ENCODE peak calls at places on chromosome 12, in six cellular contexts. One of them, this sample, is unnamed.

GRCh38 chr12:55631056-55631455 is 5.6 kb upstream of the OR10P1 start:
- DNase-seq in GM12891: no peak
- DNase-seq in H1: no peak
- DNase-seq in K562: no peak
- DNase-seq in GM12878: no peak
- DNase-seq in HepG2: no peak
- DNase-seq in this sample: no peak

GRCh38 chr12:111773801-111774551 is 7.2 kb downstream of the ALDH2 start:
- DNase-seq in GM12891: no peak
- DNase-seq in H1: no peak
- DNase-seq in K562: no peak
- DNase-seq in GM12878: no peak
- DNase-seq in HepG2: peak; percentile 89
- DNase-seq in this sample: no peak

GRCh38 chr12:13374783-13375182 is 178.3 kb downstream of the EMP1 start:
- DNase-seq in GM12891: no peak
- DNase-seq in H1: peak; percentile 14
- DNase-seq in K562: no peak
- DNase-seq in GM12878: no peak
- DNase-seq in HepG2: no peak
- DNase-seq in this sample: no peak

GRCh38 chr12:77469614-77470333 is 360.9 kb upstream of the NAV3 start:
- DNase-seq in GM12891: no peak
- DNase-seq in H1: no peak
- DNase-seq in K562: no peak
- DNase-seq in GM12878: no peak
- DNase-seq in HepG2: no peak
- DNase-seq in this sample: no peak

GRCh38 chr12:27226319-27226984 is 17.6 kb upstream of the STK38L start:
- DNase-seq in GM12891: no peak
- DNase-seq in H1: no peak
- DNase-seq in K562: no peak
- DNase-seq in GM12878: no peak
- DNase-seq in HepG2: peak; percentile 15
- DNase-seq in this sample: no peak

GRCh38 chr12:54058189-54058917 is 4.7 kb downstream of the HOXC4 start:
- DNase-seq in GM12891: no peak
- DNase-seq in H1: no peak
- DNase-seq in K562: no peak
- DNase-seq in GM12878: no peak
- DNase-seq in HepG2: no peak
- DNase-seq in this sample: no peak

GRCh38 chr12:4190376-4191063 is 83.0 kb upstream of the CCND2 start:
- DNase-seq in GM12891: no peak
- DNase-seq in H1: no peak
- DNase-seq in K562: no peak
- DNase-seq in GM12878: no peak
- DNase-seq in HepG2: no peak
- DNase-seq in this sample: no peak

GRCh38 chr12:10562306-10562933 is 51.0 kb downstream of the MAGOHB start:
- DNase-seq in GM12891: no peak
- DNase-seq in H1: no peak
- DNase-seq in K562: peak; percentile 12
- DNase-seq in GM12878: no peak
- DNase-seq in HepG2: peak; percentile 16
- DNase-seq in this sample: no peak

GRCh38 chr12:47753021-47754001 is 5.4 kb downstream of the RAPGEF3 start:
- DNase-seq in GM12891: no peak
- DNase-seq in H1: peak; percentile 64
- DNase-seq in K562: no peak
- DNase-seq in GM12878: no peak
- DNase-seq in HepG2: no peak
- DNase-seq in this sample: no peak

GRCh38 chr12:120971299-120972180 is 6.8 kb upstream of the HNF1A start:
- DNase-seq in GM12891: peak; percentile 44
- DNase-seq in H1: no peak
- DNase-seq in K562: peak; percentile 49
- DNase-seq in GM12878: peak; percentile 57
- DNase-seq in HepG2: peak; percentile 45
- DNase-seq in this sample: no peak

GRCh38 chr12:116164976-116165425 is 112.5 kb downstream of the MED13L start:
- DNase-seq in GM12891: no peak
- DNase-seq in H1: no peak
- DNase-seq in K562: no peak
- DNase-seq in GM12878: no peak
- DNase-seq in HepG2: no peak
- DNase-seq in this sample: no peak

GRCh38 chr12:58359084-58359483 is 417.7 kb downstream of the ATP23 start:
- DNase-seq in GM12891: no peak
- DNase-seq in H1: no peak
- DNase-seq in K562: no peak
- DNase-seq in GM12878: no peak
- DNase-seq in HepG2: no peak
- DNase-seq in this sample: no peak

GRCh38 chr12:68175566-68176033 is 16.1 kb upstream of the IFNG start:
- DNase-seq in GM12891: peak; percentile 29
- DNase-seq in H1: no peak
- DNase-seq in K562: no peak
- DNase-seq in GM12878: peak; percentile 63
- DNase-seq in HepG2: no peak
- DNase-seq in this sample: peak; percentile 13

GRCh38 chr12:26919216-26919555 is 18.6 kb downstream of the INTS13 start:
- DNase-seq in GM12891: no peak
- DNase-seq in H1: no peak
- DNase-seq in K562: no peak
- DNase-seq in GM12878: no peak
- DNase-seq in HepG2: no peak
- DNase-seq in this sample: no peak

GRCh38 chr12:11797317-11797913 is 147.9 kb downstream of the ETV6 start:
- DNase-seq in GM12891: no peak
- DNase-seq in H1: no peak
- DNase-seq in K562: no peak
- DNase-seq in GM12878: no peak
- DNase-seq in HepG2: peak; percentile 28
- DNase-seq in this sample: no peak

GRCh38 chr12:56645717-56646446 is at the start of gene ATP5F1B:
- DNase-seq in GM12891: peak; percentile 93
- DNase-seq in H1: peak; percentile 88
- DNase-seq in K562: peak; percentile 90
- DNase-seq in GM12878: peak; percentile 100
- DNase-seq in HepG2: peak; percentile 100
- DNase-seq in this sample: peak; percentile 96

DNA sequence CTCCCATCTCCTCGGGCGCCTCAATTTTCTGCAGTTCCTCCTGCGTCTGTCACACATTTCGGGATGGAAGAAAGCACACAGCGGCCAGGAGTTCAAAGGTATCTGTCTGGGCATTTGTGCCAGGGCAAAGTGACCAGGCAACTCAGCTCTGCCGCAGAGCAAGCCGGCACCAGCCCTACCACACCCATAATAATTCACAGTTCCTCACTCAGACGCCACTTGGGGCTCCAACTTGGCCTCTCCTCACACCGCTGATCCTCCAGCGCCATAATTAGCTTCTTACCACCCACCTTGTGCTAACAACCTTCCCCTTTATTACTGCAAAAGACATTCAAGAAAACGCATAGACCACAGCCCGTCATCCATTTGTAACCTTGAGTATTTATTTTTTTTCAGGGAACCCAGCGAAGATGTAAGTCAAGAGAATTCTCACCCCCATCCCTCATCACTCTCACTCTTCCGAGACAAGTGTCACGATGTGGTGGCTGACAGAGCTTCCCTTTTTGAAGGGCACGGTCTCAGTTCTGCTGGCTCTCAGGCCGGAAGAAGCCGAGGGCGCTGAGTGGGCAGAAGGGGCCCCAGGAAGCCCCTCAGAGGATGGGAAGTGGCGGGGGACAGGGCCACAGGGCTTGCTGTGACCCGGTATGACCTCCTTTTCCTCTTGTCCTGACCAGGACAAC is 25.2 kb upstream of the NCOR2 start:
- DNase-seq in GM12891: no peak
- DNase-seq in H1: no peak
- DNase-seq in K562: no peak
- DNase-seq in GM12878: no peak
- DNase-seq in HepG2: no peak
- DNase-seq in this sample: no peak
- TF ChIP-seq POLR2AphosphoS5 in GM12891: no peak
- TF ChIP-seq POLR2AphosphoS5 in H1: no peak
- TF ChIP-seq POLR2AphosphoS5 in K562: no peak
- TF ChIP-seq POLR2AphosphoS5 in GM12878: no peak
- TF ChIP-seq POLR2AphosphoS5 in HepG2: no peak
- TF ChIP-seq POLR2AphosphoS5 in this sample: no peak

GRCh38 chr12:22544038-22544979 is at the start of gene C2CD5:
- DNase-seq in GM12891: peak; percentile 64
- DNase-seq in H1: peak; percentile 87
- DNase-seq in K562: peak; percentile 77
- DNase-seq in GM12878: peak; percentile 80
- DNase-seq in HepG2: peak; percentile 95
- DNase-seq in this sample: peak; percentile 72
- TF ChIP-seq POLR2A in GM12891: peak; percentile 94
- TF ChIP-seq POLR2A in H1: peak; percentile 80
- TF ChIP-seq POLR2A in K562: peak; percentile 94
- TF ChIP-seq POLR2A in GM12878: peak; percentile 94
- TF ChIP-seq POLR2A in HepG2: peak; percentile 88
- TF ChIP-seq POLR2A in this sample: peak; percentile 90

DNA sequence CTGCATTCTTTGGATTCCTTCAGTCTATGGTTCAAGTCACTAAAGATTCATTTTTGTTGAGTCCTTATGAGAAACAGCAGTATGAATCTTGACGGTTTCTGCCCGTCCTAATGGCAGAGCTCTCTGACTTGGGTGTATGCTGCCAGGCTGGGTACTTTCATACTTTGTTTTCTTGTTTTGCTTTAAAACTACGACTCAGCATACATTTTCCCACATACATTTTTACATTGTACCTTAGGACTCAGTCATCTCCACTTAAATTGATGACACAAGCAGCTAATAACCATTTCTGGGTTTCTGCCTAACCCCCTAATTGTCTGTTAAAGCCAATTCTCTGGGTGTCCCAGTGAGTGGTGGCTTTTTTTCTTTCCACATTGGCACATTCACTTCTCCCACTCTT is 4.8 kb upstream of the DDX55 start:
- DNase-seq in GM12891: no peak
- DNase-seq in H1: no peak
- DNase-seq in K562: no peak
- DNase-seq in GM12878: no peak
- DNase-seq in HepG2: no peak
- DNase-seq in this sample: no peak
- TF ChIP-seq TAF1 in GM12891: no peak
- TF ChIP-seq TAF1 in H1: no peak
- TF ChIP-seq TAF1 in K562: no peak
- TF ChIP-seq TAF1 in GM12878: no peak
- TF ChIP-seq TAF1 in HepG2: no peak
- TF ChIP-seq TAF1 in this sample: no peak

GRCh38 chr12:6354539-6355393 is 12.9 kb upstream of the TNFRSF1A start:
- DNase-seq in GM12891: no peak
- DNase-seq in H1: no peak
- DNase-seq in K562: no peak
- DNase-seq in GM12878: no peak
- DNase-seq in HepG2: no peak
- DNase-seq in this sample: no peak

GRCh38 chr12:6352198-6353173 is 10.6 kb upstream of the TNFRSF1A start:
- DNase-seq in GM12891: no peak
- DNase-seq in H1: no peak
- DNase-seq in K562: no peak
- DNase-seq in GM12878: no peak
- DNase-seq in HepG2: no peak
- DNase-seq in this sample: no peak

GRCh38 chr12:6358886-6359285 is 16.5 kb downstream of the SCNN1A start:
- DNase-seq in GM12891: no peak
- DNase-seq in H1: no peak
- DNase-seq in K562: no peak
- DNase-seq in GM12878: no peak
- DNase-seq in HepG2: no peak
- DNase-seq in this sample: no peak

GRCh38 chr12:6356374-6356820 is 14.5 kb upstream of the TNFRSF1A start:
- DNase-seq in GM12891: no peak
- DNase-seq in H1: no peak
- DNase-seq in K562: no peak
- DNase-seq in GM12878: no peak
- DNase-seq in HepG2: no peak
- DNase-seq in this sample: no peak

DNA sequence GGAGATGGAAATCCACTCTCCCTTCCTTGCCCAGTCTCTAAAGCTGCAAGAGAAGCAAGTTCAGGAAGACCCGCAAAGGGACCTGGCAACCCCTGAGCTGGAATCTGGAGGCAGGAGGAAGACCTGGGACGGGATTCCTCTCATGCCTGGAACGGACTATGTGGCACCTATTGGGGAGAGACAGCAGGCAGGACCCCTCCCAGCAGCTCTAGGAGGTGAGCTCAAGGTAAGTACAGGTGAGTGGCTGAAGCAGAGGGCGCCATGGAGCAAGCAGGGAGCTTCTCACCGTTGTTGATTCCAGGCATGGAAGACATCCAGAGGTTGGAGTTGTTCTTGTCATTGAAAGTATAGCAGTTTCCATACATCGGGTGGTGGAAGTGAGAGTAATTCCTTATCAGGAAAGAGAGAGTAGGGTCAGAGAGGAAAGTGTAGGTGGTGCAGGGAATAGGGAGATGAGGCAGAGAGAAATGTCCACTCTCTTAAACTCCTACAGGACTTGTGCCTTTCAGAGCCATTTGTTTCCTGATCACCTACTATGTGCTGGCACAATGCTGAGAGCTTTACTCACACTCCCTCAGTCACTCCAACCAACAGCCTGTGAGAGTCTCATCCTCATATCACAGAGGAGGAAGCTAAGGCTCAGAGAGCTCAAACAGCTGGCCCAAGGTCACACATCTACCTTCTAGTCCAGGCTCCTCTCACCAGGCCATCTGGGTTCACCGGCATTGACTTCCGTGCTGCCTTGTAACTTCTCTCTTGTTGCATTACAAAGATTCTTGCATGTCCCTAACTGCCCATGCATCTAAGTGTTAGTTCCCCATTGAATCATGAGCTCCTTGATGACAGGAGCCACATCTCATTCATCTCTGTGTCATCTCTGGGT is 13.9 kb upstream of the TNFRSF1A start:
- DNase-seq in GM12891: no peak
- DNase-seq in H1: peak; percentile 74
- DNase-seq in K562: no peak
- DNase-seq in GM12878: no peak
- DNase-seq in HepG2: no peak
- DNase-seq in this sample: no peak
- TF ChIP-seq POLR2AphosphoS5 in GM12891: no peak
- TF ChIP-seq POLR2AphosphoS5 in H1: no peak
- TF ChIP-seq POLR2AphosphoS5 in K562: no peak
- TF ChIP-seq POLR2AphosphoS5 in GM12878: no peak
- TF ChIP-seq POLR2AphosphoS5 in HepG2: no peak
- TF ChIP-seq POLR2AphosphoS5 in this sample: no peak

This sample was measured in GM12892.